ENCODE peak calls at places on chromosomes 13 and 19, in eight cellular contexts. T, Q, Z, R, K, M, O and A are unnamed samples.

GRCh38 chr13:111005808-111006494 is 91.1 kb upstream of the ANKRD10 start:
- DNase-seq in Z (peak; percentile 55), K (peak; percentile 75), Q (peak; percentile 83), T (peak; percentile 61), O (no peak), M (peak; percentile 57), R (peak; percentile 35), A (no peak)

GRCh38 chr13:29861694-29862110 is 11.3 kb upstream of the UBL3 start:
- DNase-seq in Z (peak; percentile 99), O (no peak), K (no peak), R (no peak), M (no peak), Q (peak; percentile 50), T (no peak), A (no peak)

GRCh38 chr13:96089749-96090239 is at the start of gene HS6ST3:
- DNase-seq in K (peak; percentile 81), M (peak; percentile 10), R (peak; percentile 46), Q (no peak), O (no peak), Z (peak; percentile 42), T (no peak), A (peak; percentile 74)

GRCh38 chr19:18776736-18777135 is 14.4 kb downstream of the COMP start:
- DNase-seq in O (no peak), T (no peak), R (no peak), K (no peak), Z (peak; percentile 84), M (no peak), Q (no peak), A (peak; percentile 88)

GRCh38 chr13:30818323-30818960 is 83.1 kb downstream of the ALOX5AP start:
- DNase-seq in R (no peak), O (no peak), Z (peak; percentile 96), K (no peak), M (peak; percentile 97), Q (peak; percentile 34), T (peak; percentile 79), A (no peak)

GRCh38 chr19:405138-405965 is 3.6 kb downstream of the C2CD4C start:
- DNase-seq in Q (no peak), M (no peak), Z (no peak), R (no peak), T (no peak), K (no peak), O (no peak), A (no peak)

GRCh38 chr19:15010497-15011255 is 31.0 kb upstream of the SLC1A6 start:
- DNase-seq in K (no peak), Q (no peak), T (no peak), M (peak; percentile 3), R (no peak), O (peak; percentile 77), Z (no peak), A (no peak)

GRCh38 chr13:49441846-49442245 is 2.0 kb downstream of the CAB39L start:
- DNase-seq in Q (peak; percentile 54), Z (no peak), K (no peak), T (no peak), M (peak; percentile 21), O (no peak), R (no peak), A (no peak)

GRCh38 chr19:14085309-14085995 is at the start of gene C19orf67:
- DNase-seq in O (no peak), R (no peak), Q (no peak), Z (no peak), M (no peak), T (no peak), K (peak; percentile 47), A (no peak)

GRCh38 chr19:10747674-10748073 is 29.8 kb downstream of the DNM2 start:
- DNase-seq in O (no peak), T (no peak), K (no peak), R (no peak), M (no peak), Z (no peak), Q (no peak), A (no peak)

GRCh38 chr19:10748195-10748923 is 30.5 kb downstream of the DNM2 start:
- DNase-seq in Z (no peak), T (no peak), M (no peak), O (no peak), Q (no peak), K (no peak), R (no peak), A (no peak)

GRCh38 chr19:10747271-10747670 is 29.4 kb downstream of the DNM2 start:
- DNase-seq in M (no peak), Q (no peak), K (no peak), T (no peak), O (no peak), Z (no peak), R (no peak), A (no peak)

GRCh38 chr19:10749435-10750384 is 31.8 kb downstream of the DNM2 start:
- DNase-seq in M (no peak), K (peak; percentile 79), R (no peak), O (no peak), T (no peak), Z (no peak), Q (no peak), A (no peak)

DNA sequence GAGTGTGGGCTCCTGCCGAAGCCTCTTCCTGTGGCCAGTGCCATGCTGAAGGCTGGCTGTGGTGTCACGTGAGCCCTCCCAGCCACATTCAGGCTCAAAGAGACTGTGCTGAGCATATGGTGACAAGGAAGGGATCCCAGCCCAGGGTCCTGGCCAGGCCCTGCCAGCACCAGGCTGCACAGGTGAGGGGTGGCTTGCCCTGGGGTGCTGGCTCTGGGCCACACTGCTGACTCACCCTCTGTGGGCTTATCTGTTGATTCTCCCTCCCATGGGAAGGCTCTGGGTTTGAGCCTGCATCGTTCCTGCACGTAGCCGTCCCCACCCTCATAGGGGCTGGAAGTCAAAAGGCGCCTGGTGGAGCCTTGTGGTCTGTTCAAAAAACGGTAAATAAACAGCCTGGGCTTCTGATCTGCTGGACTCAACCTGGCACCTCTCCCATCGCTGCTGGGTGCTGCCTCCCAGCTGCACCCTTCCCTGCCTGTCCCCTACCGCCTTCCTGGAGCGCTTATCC is 31.1 kb downstream of the DNM2 start:
- DNase-seq in Q (no peak), Z (peak; percentile 26), M (peak; percentile 59), K (peak; percentile 96), O (no peak), T (no peak), R (peak; percentile 75), A (peak; percentile 98)
- H3K4me3 ChIP-seq in Q (no peak overlapping the region), Z (no peak overlapping the region), M (no peak overlapping the region), K (no peak overlapping the region), O (no peak overlapping the region), T (no peak overlapping the region), R (no peak overlapping the region), A (peak overlapping the region; percentile 19)

GRCh38 chr19:35720163-35720524 is 2.3 kb downstream of the KMT2B start:
- DNase-seq in O (no peak), R (no peak), Z (no peak), T (no peak), K (no peak), M (no peak), Q (no peak), A (no peak)

GRCh38 chr19:35720648-35721047 is 2.8 kb downstream of the KMT2B start:
- DNase-seq in M (no peak), O (no peak), Q (no peak), K (peak; percentile 45), R (peak; percentile 27), T (no peak), Z (no peak), A (no peak)

GRCh38 chr19:35717665-35718344 is at the start of gene KMT2B:
- DNase-seq in T (no peak), Z (no peak), K (peak; percentile 97), M (peak; percentile 98), Q (no peak), R (no peak), O (no peak), A (no peak)

GRCh38 chr19:35718345-35719041 is 690 bp downstream of the KMT2B start:
- DNase-seq in O (no peak), M (peak; percentile 24), Z (peak; percentile 62), R (peak; percentile 62), K (peak; percentile 74), T (no peak), Q (no peak), A (peak; percentile 43)

DNA sequence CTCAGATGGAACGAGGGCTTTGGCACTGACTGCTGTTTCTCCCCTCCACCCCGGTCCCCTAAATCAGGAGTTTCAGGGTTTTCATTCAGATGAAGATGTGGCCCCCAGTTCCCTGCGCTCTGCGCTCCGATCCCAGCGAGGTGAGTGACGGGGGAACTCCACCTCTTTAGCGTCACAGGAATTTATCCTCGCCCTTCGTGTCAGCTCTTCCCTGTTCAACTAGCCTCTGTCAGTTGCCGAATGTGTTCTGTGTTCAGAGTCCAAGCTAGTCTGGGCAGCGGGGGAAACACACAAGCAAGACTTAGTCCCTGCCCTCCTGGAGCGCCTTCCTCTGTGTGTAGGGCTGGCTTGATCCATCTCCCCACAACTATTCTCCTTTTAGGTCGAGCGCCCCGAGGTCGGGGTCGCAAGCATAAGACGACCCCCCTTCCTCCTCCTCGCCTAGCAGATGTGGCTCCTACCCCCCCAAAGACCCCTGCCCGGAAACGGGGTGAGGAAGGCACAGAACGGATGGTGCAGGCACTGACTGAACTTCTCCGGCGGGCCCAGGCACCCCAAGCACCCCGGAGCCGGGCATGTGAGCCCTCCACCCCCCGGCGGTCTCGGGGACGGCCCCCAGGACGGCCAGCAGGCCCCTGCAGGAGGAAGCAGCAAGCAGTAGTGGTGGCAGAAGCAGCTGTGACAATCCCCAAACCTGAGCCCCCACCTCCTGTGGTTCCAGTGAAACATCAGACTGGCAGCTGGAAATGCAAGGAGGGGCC is 1.8 kb downstream of the KMT2B start:
- DNase-seq in Z (no peak), T (no peak), M (no peak), O (no peak), K (peak; percentile 48), R (peak; percentile 33), Q (no peak), A (no peak)
- H3K36me3 ChIP-seq in Z (peaks cover 12% of the 10 kb centered on the region), T (peaks cover 34% of the 10 kb centered on the region), M (peaks cover 29% of the 10 kb centered on the region), O (peaks cover 48% of the 10 kb centered on the region), K (peaks cover 31% of the 10 kb centered on the region), R (no peaks in the 10 kb centered on the region), Q (peaks cover 29% of the 10 kb centered on the region), A (peaks cover 41% of the 10 kb centered on the region)

GRCh38 chr19:48630289-48631036 is 6.7 kb downstream of the DBP start:
- DNase-seq in Q (peak; percentile 68), K (peak; percentile 59), R (peak; percentile 88), Z (peak; percentile 63), O (no peak), M (peak; percentile 85), T (peak; percentile 74), A (peak; percentile 79)
- H3K4me3 ChIP-seq in Q (no peak overlapping the region), K (no peak overlapping the region), R (no peak overlapping the region), Z (no peak overlapping the region), O (peak overlapping the region; percentile 18), M (no peak overlapping the region), T (no peak overlapping the region), A (peak overlapping the region; percentile 59)

DNA sequence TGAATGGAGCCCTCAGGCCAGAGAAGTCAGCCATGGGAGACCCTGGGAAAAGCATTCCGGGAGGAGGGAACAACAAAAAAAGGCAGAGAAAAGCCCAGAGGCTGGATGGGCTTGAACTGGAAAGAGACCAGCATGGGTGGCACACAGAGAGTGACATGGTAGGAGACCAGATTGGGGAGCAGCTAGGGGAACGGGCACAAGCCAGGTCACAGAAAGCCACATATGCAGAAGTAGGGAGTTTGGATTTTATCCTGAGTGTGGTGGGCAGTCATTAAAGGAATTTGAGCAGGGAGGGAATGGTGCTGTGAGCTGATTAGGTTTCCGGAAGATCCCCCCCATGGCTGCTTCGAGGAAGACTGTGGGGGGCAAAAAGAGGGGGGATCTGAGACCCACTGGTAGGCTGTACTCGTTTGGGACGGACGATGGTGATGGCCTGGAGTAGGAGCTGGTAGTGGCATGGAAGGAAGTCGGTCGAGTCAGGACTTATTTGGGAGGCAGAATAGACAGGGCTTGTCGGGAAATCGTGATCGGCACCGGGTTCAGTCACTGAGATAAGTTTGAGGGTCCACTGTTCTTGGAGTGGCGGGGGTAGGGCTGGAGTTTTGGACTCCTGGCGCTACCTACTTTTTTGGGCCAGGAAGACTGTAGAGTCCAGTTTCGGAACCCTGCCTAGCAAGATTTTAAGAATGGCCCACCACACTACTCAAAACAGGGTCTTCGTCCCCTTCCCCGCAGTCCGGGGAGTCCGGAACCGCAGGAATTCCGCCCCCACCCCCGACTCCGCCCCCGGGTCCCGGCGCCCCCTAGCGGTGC is 949 bp downstream of the SERTAD1 start:
- DNase-seq in M (peak; percentile 40), Z (peak; percentile 54), K (no peak), T (no peak), Q (peak; percentile 29), O (no peak), R (no peak), A (no peak)
- H3K36me3 ChIP-seq in M (no peaks in the 10 kb centered on the region), Z (peaks cover 9% of the 10 kb centered on the region), K (no peaks in the 10 kb centered on the region), T (peaks cover 10% of the 10 kb centered on the region), Q (peaks cover 9% of the 10 kb centered on the region), O (peaks cover 15% of the 10 kb centered on the region), R (no peaks in the 10 kb centered on the region), A (no peaks in the 10 kb centered on the region)